ENCODE peak calls at places on chromosomes 13 and 19, in eight cellular contexts. N, U, Y, X, B, W, D and M are unnamed samples.

GRCh38 chr13:26327905-26328304 is 74.0 kb downstream of the CDK8 start:
- DNase-seq in N (no peak), U (no peak), Y (no peak), X (no peak), B (no peak), W (no peak), D (no peak), M (no peak)

GRCh38 chr19:7792286-7792685 is 29.2 kb downstream of the CLEC4M start:
- DNase-seq in N (no peak), U (no peak), Y (peak; percentile 68), X (no peak), B (no peak), W (no peak), D (no peak), M (no peak)

GRCh38 chr13:44818016-44818415 is 171.3 kb downstream of the NUFIP1 start:
- DNase-seq in N (no peak), U (no peak), Y (no peak), X (no peak), B (no peak), W (no peak), D (no peak), M (no peak)

GRCh38 chr19:30091856-30092255 is 149.8 kb downstream of the URI1 start:
- DNase-seq in N (no peak), U (no peak), Y (no peak), X (no peak), B (no peak), W (no peak), D (no peak), M (no peak)

GRCh38 chr13:96967248-96967745 is 27.0 kb downstream of the OXGR1 start:
- DNase-seq in N (peak; percentile 8), U (peak; percentile 59), Y (no peak), X (peak; percentile 54), B (no peak), W (no peak), D (peak; percentile 25), M (no peak)

GRCh38 chr19:35207391-35207871 is 21.1 kb downstream of the FAM187B start:
- DNase-seq in N (no peak), U (no peak), Y (no peak), X (no peak), B (no peak), W (no peak), D (no peak), M (no peak)

GRCh38 chr13:34357435-34358232 is 539.7 kb downstream of the RFC3 start:
- DNase-seq in N (peak; percentile 66), U (no peak), Y (peak; percentile 72), X (no peak), B (no peak), W (no peak), D (no peak), M (peak; percentile 46)

GRCh38 chr19:43433689-43434088 is 19.0 kb downstream of the TEX101 start:
- DNase-seq in N (no peak), U (no peak), Y (no peak), X (no peak), B (no peak), W (no peak), D (no peak), M (no peak)

GRCh38 chr13:27406178-27406939 is 18.1 kb upstream of the GTF3A start:
- DNase-seq in N (peak; percentile 49), U (no peak), Y (peak; percentile 47), X (peak; percentile 14), B (no peak), W (no peak), D (peak; percentile 43), M (peak; percentile 70)

GRCh38 chr13:36130542-36131214 is 504 bp downstream of the DCLK1 start:
- DNase-seq in N (no peak), U (no peak), Y (no peak), X (no peak), B (no peak), W (no peak), D (no peak), M (no peak)

GRCh38 chr13:25372275-25373081 is 704 bp downstream of the ATP8A2 start:
- DNase-seq in N (no peak), U (no peak), Y (no peak), X (peak; percentile 63), B (no peak), W (no peak), D (no peak), M (no peak)

GRCh38 chr19:38163419-38164290 is 60.4 kb downstream of the DPF1 start:
- DNase-seq in N (no peak), U (no peak), Y (no peak), X (no peak), B (no peak), W (no peak), D (no peak), M (no peak)
- TF ChIP-seq POLR2A in N (no peak), U (no peak), Y (no peak), X (no peak), B (no peak), W (no peak), D (no peak), M (no peak)

GRCh38 chr13:32414580-32414979 is 13.3 kb downstream of the N4BP2L1 start:
- DNase-seq in N (no peak), U (no peak), Y (no peak), X (no peak), B (no peak), W (no peak), D (no peak), M (no peak)

GRCh38 chr13:32413284-32413683 is 14.6 kb downstream of the N4BP2L1 start:
- DNase-seq in N (no peak), U (no peak), Y (no peak), X (no peak), B (no peak), W (no peak), D (no peak), M (no peak)

GRCh38 chr13:32419862-32420261 is 8.1 kb downstream of the N4BP2L1 start:
- DNase-seq in N (no peak), U (no peak), Y (no peak), X (no peak), B (no peak), W (no peak), D (no peak), M (no peak)

GRCh38 chr13:32417995-32418394 is 9.9 kb downstream of the N4BP2L1 start:
- DNase-seq in N (no peak), U (no peak), Y (no peak), X (no peak), B (no peak), W (no peak), D (no peak), M (no peak)

GRCh38 chr13:32415019-32415418 is 12.9 kb downstream of the N4BP2L1 start:
- DNase-seq in N (peak; percentile 29), U (peak; percentile 18), Y (no peak), X (no peak), B (no peak), W (no peak), D (no peak), M (peak; percentile 67)
- TF ChIP-seq CTCF in N (peak; percentile 25), U (peak; percentile 67), Y (peak; percentile 58), X (peak; percentile 66), B (peak; percentile 68), W (peak; percentile 63), D (peak; percentile 48), M (peak; percentile 75)

GRCh38 chr13:94537740-94538630 is 58.0 kb downstream of the TGDS start:
- DNase-seq in N (no peak), U (no peak), Y (no peak), X (no peak), B (no peak), W (no peak), D (no peak), M (no peak)

GRCh38 chr13:94535775-94536174 is 56.3 kb upstream of the DCT start:
- DNase-seq in N (no peak), U (no peak), Y (no peak), X (no peak), B (no peak), W (no peak), D (no peak), M (no peak)

GRCh38 chr13:94535231-94535630 is 55.7 kb upstream of the DCT start:
- DNase-seq in N (no peak), U (no peak), Y (no peak), X (no peak), B (no peak), W (no peak), D (no peak), M (no peak)

DNA sequence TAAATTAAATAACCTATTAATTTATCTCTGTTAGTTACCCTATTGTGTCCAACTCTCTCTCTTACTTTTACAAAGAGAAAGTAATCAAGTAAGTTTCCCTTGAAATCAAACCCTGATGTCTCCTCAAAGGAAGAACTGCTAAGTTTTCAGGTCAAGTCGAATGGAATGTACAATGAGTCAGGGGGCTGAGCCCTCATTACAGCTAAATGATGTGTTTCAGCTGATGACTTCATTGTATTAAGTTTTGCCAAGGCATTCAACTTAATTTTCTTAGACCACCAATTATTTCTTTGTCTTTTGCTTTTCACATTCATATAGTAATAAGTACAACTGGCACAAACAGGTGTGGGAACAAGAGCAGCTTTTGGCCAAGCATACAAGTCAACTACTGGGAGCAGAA is 54.7 kb upstream of the DCT start:
- DNase-seq in N (no peak), U (no peak), Y (no peak), X (no peak), B (no peak), W (no peak), D (no peak), M (no peak)
- TF ChIP-seq MAX in N (no peak), U (no peak), Y (no peak), X (no peak), B (no peak), W (no peak), D (no peak), M (no peak)

GRCh38 chr19:17556995-17557394 is 1.5 kb downstream of the COLGALT1 start:
- DNase-seq in N (no peak), U (no peak), Y (no peak), X (no peak), B (no peak), W (no peak), D (no peak), M (no peak)

GRCh38 chr19:17554968-17555479 is 425 bp upstream of the COLGALT1 start:
- DNase-seq in N (no peak), U (no peak), Y (no peak), X (no peak), B (no peak), W (no peak), D (no peak), M (no peak)

GRCh38 chr19:17557461-17557860 is 2.0 kb downstream of the COLGALT1 start:
- DNase-seq in N (no peak), U (no peak), Y (no peak), X (no peak), B (no peak), W (no peak), D (no peak), M (peak; percentile 88)

GRCh38 chr19:17555929-17556813 is 722 bp downstream of the COLGALT1 start:
- DNase-seq in N (peak; percentile 71), U (no peak), Y (peak; percentile 55), X (peak; percentile 59), B (no peak), W (no peak), D (no peak), M (peak; percentile 90)

GRCh38 chr19:17555480-17555928 is at the start of gene COLGALT1:
- DNase-seq in N (peak; percentile 94), U (peak; percentile 96), Y (peak; percentile 94), X (peak; percentile 96), B (peak; percentile 80), W (peak; percentile 77), D (peak; percentile 89), M (peak; percentile 99)
- TF ChIP-seq POLR2A in N (peak; percentile 46), U (peak; percentile 50), Y (peak; percentile 71), X (no peak), B (no peak), W (no peak), D (no peak), M (peak; percentile 58)

GRCh38 chr13:75482070-75482819 is at the start of gene TBC1D4:
- DNase-seq in N (peak; percentile 90), U (peak; percentile 76), Y (peak; percentile 97), X (peak; percentile 55), B (peak; percentile 88), W (peak; percentile 66), D (peak; percentile 87), M (peak; percentile 97)
- TF ChIP-seq CTCF in N (peak; percentile 78), U (peak; percentile 80), Y (peak; percentile 88), X (peak; percentile 64), B (peak; percentile 76), W (peak; percentile 86), D (peak; percentile 84), M (peak; percentile 79)